ENCODE peak calls at places on chromosomes 1 and 21, in six cellular contexts. A, Q, M, P, V and E are unnamed samples.

GRCh38 chr1:110477445-110477957 is 26.6 kb downstream of the PROK1 start:
- DNase-seq in A (peak), Q (no peak), M (no peak), P (no peak), V (no peak), E (peak)

GRCh38 chr21:33136898-33137502 is 67.1 kb downstream of the OLIG1 start:
- DNase-seq in A (no peak), Q (no peak), M (no peak), P (no peak), V (no peak), E (no peak)

GRCh38 chr1:76109901-76110560 is 35.5 kb downstream of the ST6GALNAC3 start:
- DNase-seq in A (no peak), Q (no peak), M (no peak), P (no peak), V (no peak), E (no peak)

GRCh38 chr1:66088787-66089186 is 296.1 kb downstream of the PDE4B start:
- DNase-seq in A (no peak), Q (no peak), M (no peak), P (no peak), V (no peak), E (no peak)

GRCh38 chr1:21270086-21270689 is 20.1 kb downstream of the ECE1 start:
- DNase-seq in A (peak), Q (peak), M (peak), P (peak), V (peak), E (peak)

GRCh38 chr1:32798191-32798590 is 19.0 kb downstream of the YARS1 start:
- DNase-seq in A (no peak), Q (no peak), M (no peak), P (no peak), V (no peak), E (no peak)

GRCh38 chr1:35122311-35122710 is 43.1 kb downstream of the ZMYM1 start:
- DNase-seq in A (no peak), Q (no peak), M (peak), P (no peak), V (no peak), E (no peak)

GRCh38 chr1:209397910-209398309 is 185.6 kb upstream of the CAMK1G start:
- DNase-seq in A (no peak), Q (no peak), M (no peak), P (no peak), V (no peak), E (no peak)

GRCh38 chr1:24526940-24527542 is 24.4 kb downstream of the RCAN3 start:
- DNase-seq in A (peak), Q (peak), M (peak), P (no peak), V (no peak), E (peak)

GRCh38 chr21:17610862-17611261 is 1.8 kb downstream of the BTG3 start:
- DNase-seq in A (no peak), Q (no peak), M (no peak), P (peak), V (no peak), E (peak)

GRCh38 chr21:27653481-27653880 is 686.6 kb upstream of the ADAMTS5 start:
- DNase-seq in A (no peak), Q (no peak), M (no peak), P (no peak), V (no peak), E (no peak)

GRCh38 chr1:97340951-97341350 is 579.9 kb downstream of the DPYD start:
- DNase-seq in A (no peak), Q (no peak), M (no peak), P (no peak), V (no peak), E (no peak)

GRCh38 chr1:1173061-1173792 is 453 bp upstream of the TTLL10 start:
- DNase-seq in A (no peak), Q (peak), M (no peak), P (no peak), V (no peak), E (no peak)

GRCh38 chr21:45453308-45453950 is 48.5 kb downstream of the COL18A1 start:
- DNase-seq in A (no peak), Q (no peak), M (no peak), P (no peak), V (no peak), E (no peak)

GRCh38 chr1:224510880-224511645 is 76.5 kb upstream of the WDR26 start:
- DNase-seq in A (no peak), Q (no peak), M (no peak), P (no peak), V (no peak), E (peak)

GRCh38 chr21:34567574-34567973 is 47.3 kb downstream of the RCAN1 start:
- DNase-seq in A (no peak), Q (no peak), M (no peak), P (no peak), V (no peak), E (no peak)

GRCh38 chr21:34569381-34569979 is 45.4 kb downstream of the RCAN1 start:
- DNase-seq in A (no peak), Q (no peak), M (no peak), P (no peak), V (no peak), E (no peak)

GRCh38 chr21:34574581-34574980 is 40.3 kb downstream of the RCAN1 start:
- DNase-seq in A (no peak), Q (no peak), M (no peak), P (no peak), V (no peak), E (no peak)

GRCh38 chr21:34571994-34572393 is 42.9 kb downstream of the RCAN1 start:
- DNase-seq in A (no peak), Q (no peak), M (no peak), P (no peak), V (no peak), E (no peak)

DNA sequence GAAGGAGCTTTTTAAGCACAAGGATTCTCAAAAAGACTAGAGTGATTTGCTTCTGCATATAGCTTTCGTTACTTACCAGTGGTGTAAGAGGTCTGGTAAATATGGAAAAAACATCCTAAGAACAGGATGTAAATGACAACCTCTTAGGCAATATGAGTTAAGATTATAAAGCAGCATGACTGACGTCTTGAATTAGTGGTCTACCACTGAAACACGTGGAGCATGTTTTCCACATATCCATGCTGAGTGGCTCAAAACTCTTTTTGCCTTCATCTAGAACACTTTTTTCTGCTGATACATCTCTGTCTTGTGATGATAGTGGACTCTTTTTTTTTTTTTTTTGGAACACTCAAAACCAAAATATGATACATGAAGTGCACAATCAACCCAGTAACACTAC is 44.6 kb downstream of the RCAN1 start:
- DNase-seq in A (no peak), Q (no peak), M (no peak), P (no peak), V (no peak), E (no peak)
- TF ChIP-seq MYC in A (no peak), Q (no peak), M (no peak), P (no peak), V (no peak), E (peak)

DNA sequence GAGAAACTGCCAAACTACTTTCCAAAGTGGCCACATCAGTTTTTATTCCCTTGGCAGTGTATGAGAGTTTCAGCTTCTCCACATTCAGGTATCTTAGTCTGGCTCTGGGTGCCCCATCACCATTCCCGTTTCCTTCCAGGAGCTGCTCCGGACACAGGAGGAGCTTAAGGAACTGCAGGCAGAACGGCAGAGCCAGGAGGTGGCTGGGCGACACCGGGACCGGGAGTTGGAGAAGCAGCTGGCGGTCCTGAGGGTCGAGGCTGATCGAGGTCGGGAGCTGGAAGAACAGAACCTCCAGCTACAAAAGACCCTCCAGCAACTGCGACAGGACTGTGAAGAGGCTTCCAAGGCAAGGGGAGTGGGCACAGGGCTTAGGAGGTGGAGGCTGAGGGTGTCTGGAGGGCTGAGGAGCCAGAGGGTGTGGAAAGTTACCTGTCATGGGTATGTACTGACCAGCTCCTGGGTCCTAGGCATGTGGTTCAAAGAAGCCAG is 10.9 kb upstream of the TUFT1 start:
- DNase-seq in A (no peak), Q (no peak), M (no peak), P (no peak), V (no peak), E (no peak)
- TF ChIP-seq POLR2A in A (no peak), Q (no peak), M (no peak), P (no peak), V (no peak), E (no peak)

GRCh38 chr1:108609483-108610066 is 49.7 kb downstream of the EEIG2 start:
- DNase-seq in A (no peak), Q (no peak), M (no peak), P (no peak), V (no peak), E (no peak)

GRCh38 chr1:108611984-108612383 is 48.9 kb downstream of the HENMT1 start:
- DNase-seq in A (no peak), Q (no peak), M (no peak), P (no peak), V (no peak), E (no peak)

GRCh38 chr1:108606478-108606877 is 46.6 kb downstream of the EEIG2 start:
- DNase-seq in A (no peak), Q (no peak), M (no peak), P (no peak), V (no peak), E (no peak)

GRCh38 chr1:108612496-108612895 is 48.4 kb downstream of the HENMT1 start:
- DNase-seq in A (no peak), Q (no peak), M (no peak), P (no peak), V (no peak), E (no peak)

DNA sequence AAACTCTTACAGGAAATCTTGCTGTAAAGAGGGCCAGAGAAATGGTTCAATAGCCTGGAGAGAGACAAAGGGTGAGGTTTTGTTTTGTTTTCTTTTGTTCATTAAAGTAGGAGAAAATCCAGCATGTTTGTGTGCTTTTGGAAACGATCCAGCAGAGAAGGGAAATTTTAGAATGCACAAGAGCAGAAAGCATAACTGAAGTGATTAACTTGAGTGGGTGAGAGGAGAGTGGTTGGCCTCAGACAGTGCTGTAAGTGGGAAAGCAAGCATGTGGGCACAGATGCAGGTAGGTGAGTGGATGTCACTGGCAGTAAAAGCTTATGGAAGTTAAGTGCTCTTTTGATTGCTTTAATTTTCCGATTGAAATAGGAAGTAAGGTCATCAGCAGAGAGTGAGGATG is 50.2 kb downstream of the EEIG2 start:
- DNase-seq in A (no peak), Q (no peak), M (peak), P (no peak), V (no peak), E (no peak)
- TF ChIP-seq MYC in A (no peak), Q (no peak), M (no peak), P (no peak), V (no peak), E (no peak)

GRCh38 chr1:220094016-220094911 is at the start of gene IARS2:
- DNase-seq in A (peak), Q (peak), M (peak), P (peak), V (peak), E (peak)
- TF ChIP-seq POLR2A in A (peak), Q (peak), M (peak), P (peak), V (peak), E (peak)

DNA sequence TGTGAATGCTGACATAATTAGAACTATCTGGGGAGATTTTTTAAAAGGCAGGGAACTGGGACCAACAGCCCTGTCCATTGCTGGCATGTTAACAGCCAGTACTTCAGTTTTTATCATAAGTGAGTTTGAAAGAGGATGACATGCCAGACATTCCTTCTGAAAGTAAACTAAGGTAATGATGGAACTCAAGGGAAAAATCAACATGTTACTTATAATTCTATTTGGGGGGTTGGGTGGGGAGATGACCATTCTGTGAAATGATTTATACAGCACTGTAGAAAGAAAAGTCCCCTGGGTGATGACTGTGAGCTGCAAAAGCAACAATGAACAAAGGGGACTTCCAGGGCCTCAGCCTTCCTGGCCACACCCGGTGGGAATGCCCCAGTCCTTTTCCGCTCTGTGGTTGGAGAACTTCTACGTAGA is 5.4 kb upstream of the LAMC2 start:
- DNase-seq in A (peak), Q (no peak), M (peak), P (no peak), V (peak), E (no peak)
- TF ChIP-seq MYC in A (no peak), Q (no peak), M (no peak), P (no peak), V (no peak), E (no peak)

GRCh38 chr1:20187103-20187812 is 940 bp upstream of the PLA2G2C start:
- DNase-seq in A (no peak), Q (peak), M (no peak), P (no peak), V (no peak), E (no peak)

GRCh38 chr1:20187813-20188454 is 1.6 kb upstream of the PLA2G2C start:
- DNase-seq in A (no peak), Q (peak), M (no peak), P (no peak), V (no peak), E (peak)

GRCh38 chr1:20184481-20184900 is 1.4 kb upstream of the UBXN10 start:
- DNase-seq in A (no peak), Q (peak), M (no peak), P (peak), V (no peak), E (peak)

GRCh38 chr1:20184997-20185833 is 681 bp upstream of the UBXN10 start:
- DNase-seq in A (no peak), Q (peak), M (no peak), P (no peak), V (no peak), E (peak)

DNA sequence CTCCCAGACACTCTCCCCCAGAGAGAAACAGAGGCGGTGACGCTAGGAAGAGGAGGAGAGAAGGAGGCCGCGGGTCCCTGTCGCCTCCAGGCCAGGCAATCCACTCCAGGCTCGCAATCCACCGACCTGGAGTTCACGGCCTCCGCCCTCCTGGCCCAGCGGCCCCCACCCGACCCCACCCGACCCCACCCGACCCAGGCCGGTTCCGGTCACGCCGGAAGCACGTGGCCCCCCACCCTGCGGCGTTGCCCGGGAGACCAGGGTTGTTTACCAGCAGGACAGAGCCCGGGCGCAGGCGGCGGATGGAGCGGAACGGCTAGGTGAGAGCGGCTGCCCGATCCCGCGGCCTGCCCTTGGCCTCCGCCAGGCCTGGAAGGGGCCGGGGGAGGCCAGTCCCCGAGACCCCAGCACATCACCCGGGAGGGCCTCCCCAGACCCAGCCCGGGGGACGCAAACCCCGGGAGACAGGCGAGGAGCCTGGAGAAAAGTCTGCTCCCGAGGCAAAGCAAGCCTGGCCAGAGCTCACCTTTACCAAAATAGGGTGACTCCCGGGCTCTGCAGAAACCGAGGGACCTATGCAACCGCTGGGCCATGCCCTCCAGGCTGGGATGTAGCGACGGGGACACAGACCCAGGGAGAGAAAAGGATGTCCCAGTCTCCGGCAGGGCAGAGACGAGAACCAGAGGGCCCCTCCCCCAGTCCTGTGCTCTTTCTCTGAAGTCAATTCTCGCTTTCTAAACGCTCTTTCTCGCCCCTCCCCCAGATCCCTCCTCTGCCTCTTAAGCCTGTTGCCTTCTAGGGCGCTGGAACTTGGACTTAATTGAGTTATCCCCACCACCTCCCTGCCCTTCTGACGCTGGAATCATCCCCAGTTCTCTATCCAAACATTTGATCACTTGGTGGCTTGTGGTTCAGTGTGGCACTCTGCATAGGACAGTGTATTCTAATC is at the start of the genes PLA2G2C and UBXN10:
- DNase-seq in A (no peak), Q (peak), M (no peak), P (peak), V (no peak), E (peak)
- TF ChIP-seq POLR2A in A (no peak), Q (peak), M (no peak), P (no peak), V (no peak), E (no peak)

DNA sequence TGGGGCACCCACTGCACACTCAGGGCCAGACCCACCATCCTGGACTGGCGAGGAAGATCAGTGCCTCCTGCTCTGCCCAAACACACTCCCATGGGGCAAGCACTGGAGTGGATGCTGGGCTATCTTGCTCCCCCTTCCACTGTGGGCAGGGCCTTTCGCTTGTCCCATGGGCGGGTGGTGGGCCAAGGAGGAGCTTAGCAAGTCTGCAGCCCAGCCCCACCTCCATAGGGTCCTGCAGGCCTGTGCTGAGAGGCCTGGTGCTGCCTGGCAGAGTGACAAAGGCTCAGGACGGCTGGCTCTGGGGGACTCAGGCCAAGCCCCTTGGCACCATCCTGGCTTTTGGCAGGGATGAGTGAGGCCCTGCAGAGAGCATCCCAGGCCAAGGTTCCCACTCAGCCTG is 89.4 kb downstream of the PTPRU start:
- DNase-seq in A (no peak), Q (no peak), M (no peak), P (no peak), V (no peak), E (no peak)
- TF ChIP-seq MYC in A (no peak), Q (no peak), M (no peak), P (no peak), V (no peak), E (no peak)

DNA sequence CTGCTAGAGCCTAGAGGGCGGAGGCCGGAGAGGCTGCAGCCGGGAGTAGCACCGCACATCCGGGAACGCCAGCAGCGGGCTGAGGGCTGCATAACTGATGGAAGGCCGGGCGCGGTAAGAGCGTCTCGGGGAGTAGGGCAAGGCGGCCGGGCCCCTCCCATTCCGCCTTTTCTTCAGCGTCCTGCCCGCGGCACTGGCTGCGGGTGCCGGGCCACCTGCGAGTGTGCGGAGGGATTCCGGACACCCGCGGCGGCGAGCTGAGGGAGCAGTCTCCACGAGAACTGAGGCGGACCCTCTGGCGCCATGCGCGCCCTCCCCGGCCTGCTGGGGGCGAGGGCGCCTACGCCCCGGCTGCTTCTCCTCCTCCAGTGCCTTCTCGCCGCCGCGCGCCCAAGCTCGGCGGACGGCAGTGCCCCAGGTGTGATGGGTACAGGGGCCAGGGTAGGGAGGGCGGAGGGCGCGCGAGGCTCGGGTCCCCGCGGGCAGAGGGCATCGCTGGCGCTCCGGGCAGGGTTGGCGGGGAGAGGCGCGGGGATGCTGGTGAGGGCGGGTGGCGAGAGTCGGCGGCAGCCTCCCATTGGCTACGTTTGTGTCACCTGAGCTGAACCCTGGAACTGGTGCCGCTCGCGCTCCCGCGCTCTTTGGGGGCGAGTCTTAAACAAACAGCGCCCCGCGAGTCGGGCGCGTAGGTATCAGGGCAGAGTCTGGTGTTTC is 334.4 kb downstream of the SRGAP2C start:
- DNase-seq in A (peak), Q (peak), M (peak), P (peak), V (no peak), E (peak)
- TF ChIP-seq POLR2A in A (no peak), Q (no peak), M (no peak), P (peak), V (peak), E (no peak)

GRCh38 chr21:34997295-34997694 is 51.8 kb downstream of the RUNX1 start:
- DNase-seq in A (no peak), Q (peak), M (no peak), P (no peak), V (no peak), E (no peak)
- TF ChIP-seq MYC in A (no peak), Q (no peak), M (no peak), P (no peak), V (no peak), E (no peak)